ENCODE peak calls at places on chromosomes 4 and X, in four cellular contexts. P, K, M and W are unnamed samples.

GRCh38 chr4:139416073-139416673 is 37.7 kb upstream of the RAB33B start:
- DNase-seq in P (no peak), K (no peak), M (peak; percentile 67), W (no peak)

GRCh38 chr4:123244233-123244632 is 152.4 kb upstream of the SPRY1 start:
- DNase-seq in P (peak; percentile 73), K (no peak), M (peak; percentile 43), W (peak; percentile 44)

GRCh38 chrX:40945366-40945713 is 139.9 kb upstream of the USP9X start:
- DNase-seq in P (no peak), K (no peak), M (no peak), W (peak; percentile 29)

GRCh38 chr4:42995343-42995944 is 102.9 kb downstream of the GRXCR1 start:
- DNase-seq in P (no peak), K (peak; percentile 23), M (peak; percentile 27), W (no peak)

GRCh38 chr4:182293836-182294235 is 50.6 kb downstream of the TENM3 start:
- DNase-seq in P (no peak), K (no peak), M (no peak), W (no peak)

GRCh38 chr4:41525129-41525528 is 12.8 kb upstream of the LIMCH1 start:
- DNase-seq in P (no peak), K (peak; percentile 75), M (no peak), W (no peak)

GRCh38 chr4:108031427-108032083 is 41.9 kb downstream of the HADH start:
- DNase-seq in P (no peak), K (no peak), M (no peak), W (no peak)

GRCh38 chrX:50100188-50100587 is 100.6 kb downstream of the AKAP4 start:
- DNase-seq in P (no peak), K (no peak), M (peak; percentile 17), W (no peak)

GRCh38 chrX:139113682-139114081 is 402.2 kb upstream of the FGF13 start:
- DNase-seq in P (no peak), K (no peak), M (no peak), W (no peak)

GRCh38 chr4:138087181-138087714 is 154.9 kb downstream of the SLC7A11 start:
- DNase-seq in P (peak; percentile 27), K (no peak), M (no peak), W (no peak)

GRCh38 chrX:153632612-153632980 is 14.4 kb upstream of the DUSP9 start:
- DNase-seq in P (no peak), K (no peak), M (no peak), W (no peak)

GRCh38 chr4:37641886-37642849 is 44.0 kb downstream of the RELL1 start:
- DNase-seq in P (no peak), K (no peak), M (no peak), W (no peak)

GRCh38 chr4:151797131-151797530 is 36.3 kb upstream of the GATB start:
- DNase-seq in P (no peak), K (no peak), M (no peak), W (no peak)

GRCh38 chr4:150581611-150582010 is 340 bp upstream of the MAB21L2 start:
- DNase-seq in P (peak; percentile 38), K (peak; percentile 65), M (no peak), W (no peak)

GRCh38 chrX:107678957-107679740 is 50.8 kb downstream of the PRPS1 start:
- DNase-seq in P (peak; percentile 88), K (no peak), M (peak; percentile 67), W (peak; percentile 87)

GRCh38 chrX:16786791-16787735 is 797 bp downstream of the TXLNG start:
- DNase-seq in P (peak; percentile 36), K (no peak), M (peak; percentile 40), W (peak; percentile 27)

GRCh38 chrX:138858946-138859345 is 147.4 kb upstream of the FGF13 start:
- DNase-seq in P (no peak), K (no peak), M (no peak), W (no peak)

GRCh38 chrX:122094611-122095010 is 1047.2 kb downstream of the GLUD2 start:
- DNase-seq in P (no peak), K (no peak), M (no peak), W (no peak)

GRCh38 chr4:61041527-61041926 is 158.6 kb upstream of the ADGRL3 start:
- DNase-seq in P (no peak), K (no peak), M (no peak), W (no peak)

GRCh38 chrX:97039363-97040029 is 155.8 kb downstream of the RPA4 start:
- DNase-seq in P (peak; percentile 66), K (no peak), M (no peak), W (peak; percentile 19)

GRCh38 chr4:17072483-17072882 is 174.0 kb upstream of the LDB2 start:
- DNase-seq in P (peak; percentile 30), K (no peak), M (no peak), W (no peak)

GRCh38 chr4:3266076-3266475 is 17.1 kb downstream of the MSANTD1 start:
- DNase-seq in P (no peak), K (no peak), M (no peak), W (no peak)

GRCh38 chr4:52251864-52252263 is 200.8 kb downstream of the SPATA18 start:
- DNase-seq in P (no peak), K (no peak), M (no peak), W (no peak)

GRCh38 chr4:9936128-9936644 is 85.1 kb downstream of the SLC2A9 start:
- DNase-seq in P (no peak), K (no peak), M (no peak), W (no peak)

GRCh38 chr4:183455431-183456145 is 11.2 kb downstream of the CDKN2AIP start:
- DNase-seq in P (no peak), K (no peak), M (no peak), W (no peak)

GRCh38 chr4:1813915-1814314 is 20.8 kb downstream of the FGFR3 start:
- DNase-seq in P (no peak), K (no peak), M (no peak), W (no peak)

GRCh38 chrX:47191331-47191730 is 2.3 kb upstream of the UBA1 start:
- DNase-seq in P (no peak), K (no peak), M (peak; percentile 89), W (no peak)

GRCh38 chr4:37138789-37139188 is 105.8 kb upstream of the NWD2 start:
- DNase-seq in P (no peak), K (no peak), M (no peak), W (no peak)

GRCh38 chr4:98081961-98082360 is 61.3 kb downstream of the STPG2 start:
- DNase-seq in P (no peak), K (no peak), M (no peak), W (no peak)

GRCh38 chrX:48508400-48509244 is at the start of gene PORCN:
- DNase-seq in P (peak; percentile 90), K (peak; percentile 50), M (peak; percentile 81), W (peak; percentile 84)

GRCh38 chr4:184097240-184097619 is 120.4 kb downstream of the ENPP6 start:
- DNase-seq in P (peak; percentile 56), K (no peak), M (no peak), W (peak; percentile 54)

GRCh38 chr4:45484740-45485139 is 639.1 kb downstream of the GABRG1 start:
- DNase-seq in P (no peak), K (no peak), M (no peak), W (no peak)

GRCh38 chrX:31353095-31353494 is 281.3 kb upstream of the FTHL17 start:
- DNase-seq in P (no peak), K (no peak), M (no peak), W (no peak)

GRCh38 chrX:107123750-107124149 is 5.1 kb upstream of the RBM41 start:
- DNase-seq in P (no peak), K (no peak), M (no peak), W (no peak)

GRCh38 chr4:156615066-156615514 is 356.5 kb downstream of the PDGFC start:
- DNase-seq in P (no peak), K (no peak), M (no peak), W (no peak)

GRCh38 chrX:19920945-19921344 is 33.5 kb upstream of the SH3KBP1 start:
- DNase-seq in P (no peak), K (no peak), M (no peak), W (no peak)

DNA sequence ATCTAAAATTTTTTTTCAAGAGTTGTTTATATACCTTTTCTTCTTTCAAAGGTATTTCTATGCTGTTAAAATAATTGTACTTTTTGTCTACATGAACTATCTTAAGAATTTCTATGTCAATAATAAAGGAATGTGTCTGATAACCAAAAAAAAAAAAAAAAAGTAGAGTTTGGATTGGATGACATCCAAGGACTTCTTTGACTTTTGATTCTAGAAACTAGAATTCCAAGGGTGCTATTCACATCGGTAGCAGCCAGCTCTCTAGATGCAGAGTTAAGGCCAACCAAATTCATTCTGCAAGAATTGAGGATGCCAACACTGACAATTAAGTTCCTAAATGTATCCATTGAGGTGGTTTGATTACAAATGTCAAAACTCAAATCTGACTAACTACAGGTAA is 42.0 kb upstream of the PRKG2 start:
- DNase-seq in P (no peak), K (no peak), M (no peak), W (no peak)
- H3K4me3 ChIP-seq in P (no peak overlapping the region), K (no peak overlapping the region), M (no peak overlapping the region), W (no peak overlapping the region)

GRCh38 chrX:33969105-33969504 is 163.0 kb downstream of the FAM47A start:
- DNase-seq in P (no peak), K (no peak), M (no peak), W (no peak)
- H3K9me3 ChIP-seq in P (no peaks in the 10 kb centered on the region), K (no peaks in the 10 kb centered on the region), M (no peaks in the 10 kb centered on the region), W (no peaks in the 10 kb centered on the region)

GRCh38 chrX:102546818-102547493 is 30.4 kb upstream of the TMSB15A start:
- DNase-seq in P (no peak), K (no peak), M (no peak), W (no peak)
- H3K4me3 ChIP-seq in P (no peak overlapping the region), K (no peak overlapping the region), M (no peak overlapping the region), W (no peak overlapping the region)

DNA sequence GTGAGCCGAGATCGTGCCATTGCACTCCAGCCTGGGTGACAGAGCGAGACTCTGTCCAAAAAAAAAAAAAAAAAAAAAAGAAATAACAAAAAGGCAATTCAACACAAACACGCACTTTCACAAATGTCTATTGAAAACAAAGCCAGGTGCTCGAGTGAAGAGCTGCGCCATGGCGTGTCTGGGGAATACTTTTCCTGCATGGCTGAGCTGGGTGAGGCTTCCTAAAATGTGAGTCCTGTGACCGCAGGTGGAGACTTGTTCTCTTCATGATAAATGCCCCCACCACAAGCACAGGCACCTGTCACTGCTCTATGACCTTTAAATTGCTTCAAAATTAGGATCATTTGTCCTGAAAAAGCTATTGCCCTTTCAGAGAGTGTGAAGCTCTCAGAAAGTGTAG is 4.0 kb upstream of the ABLIM2 start:
- DNase-seq in P (no peak), K (no peak), M (peak; percentile 91), W (no peak)
- H3K9me3 ChIP-seq in P (no peaks in the 10 kb centered on the region), K (no peaks in the 10 kb centered on the region), M (no peaks in the 10 kb centered on the region), W (no peaks in the 10 kb centered on the region)

GRCh38 chr4:77960367-77960766 is 96.8 kb upstream of the FRAS1 start:
- DNase-seq in P (no peak), K (no peak), M (no peak), W (no peak)
- H3K4me3 ChIP-seq in P (no peak overlapping the region), K (no peak overlapping the region), M (no peak overlapping the region), W (no peak overlapping the region)

DNA sequence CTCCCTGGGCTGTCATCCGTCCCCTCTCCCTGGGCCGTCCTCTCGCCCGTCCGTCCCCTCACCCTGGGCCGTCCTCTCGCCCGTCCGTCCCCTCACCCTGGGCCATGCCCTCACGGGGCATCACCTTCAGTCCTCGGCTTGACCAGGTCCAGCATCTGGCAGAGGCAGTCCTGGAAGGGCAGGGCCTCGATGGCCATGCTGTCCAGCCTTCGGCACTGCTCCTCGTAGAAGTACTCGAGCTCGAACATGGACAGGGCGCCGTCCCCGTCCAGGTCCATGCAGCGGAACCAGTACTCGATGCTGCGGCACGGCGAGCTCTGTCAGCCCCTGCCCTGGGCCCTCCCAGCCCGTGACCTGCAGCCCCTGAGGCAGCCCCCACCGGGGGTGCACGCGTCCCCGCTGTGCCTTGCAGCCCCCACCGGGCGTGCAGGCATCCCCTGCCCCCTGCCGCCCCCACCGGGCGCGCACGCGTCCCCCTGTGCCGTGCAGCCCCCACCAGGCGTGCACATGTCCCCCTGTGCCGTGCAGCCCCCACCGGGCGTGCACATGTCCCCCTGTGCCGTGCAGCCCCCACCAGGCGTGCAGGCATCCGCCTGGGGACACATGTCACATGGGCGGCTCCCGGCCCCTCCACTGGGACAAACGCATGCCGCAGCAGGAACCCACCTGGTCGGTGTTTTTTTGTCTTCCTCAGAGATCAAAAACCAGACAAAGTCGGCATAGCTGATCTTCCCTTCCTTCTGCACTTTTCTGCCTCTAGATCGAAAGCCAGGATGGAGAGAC is 22.2 kb upstream of the GTPBP6 start:
- DNase-seq in P (no peak), K (no peak), M (no peak), W (no peak)
- H3K9me3 ChIP-seq in P (no peaks in the 10 kb centered on the region), K (peaks cover 15% of the 10 kb centered on the region), M (no peaks in the 10 kb centered on the region), W (no peaks in the 10 kb centered on the region)